ENCODE peak calls at places on chromosomes 12 and 14, in seven cellular contexts. O, X, K, G, H, Q and E are unnamed samples.

GRCh38 chr14:88168498-88169165 is 154.4 kb downstream of the KCNK10 start:
- DNase-seq in H (no peak), O (peak; percentile 58), Q (peak; percentile 42), K (peak; percentile 15), X (peak; percentile 53), G (no peak), E (peak; percentile 35)

GRCh38 chr14:50806241-50806933 is 24.6 kb downstream of the NIN start:
- DNase-seq in H (no peak), K (no peak), Q (no peak), G (no peak), X (no peak), O (no peak), E (no peak)

GRCh38 chr14:22047105-22047504 is 373.5 kb upstream of the OR4E1 start:
- DNase-seq in Q (peak; percentile 30), O (no peak), G (no peak), K (no peak), H (no peak), X (no peak), E (peak; percentile 27)

GRCh38 chr12:48995061-48995879 is 3.9 kb downstream of the DDN start:
- DNase-seq in X (peak; percentile 85), G (peak; percentile 85), Q (no peak), H (peak; percentile 71), O (peak; percentile 93), K (peak; percentile 70), E (peak; percentile 80)

GRCh38 chr12:104348283-104348993 is 44.9 kb downstream of the EID3 start:
- DNase-seq in K (no peak), Q (no peak), H (no peak), G (no peak), X (no peak), O (no peak), E (no peak)

GRCh38 chr14:53955671-53956426 is 776 bp downstream of the BMP4 start:
- DNase-seq in Q (no peak), X (no peak), K (peak; percentile 53), G (peak; percentile 70), O (peak; percentile 56), H (no peak), E (peak; percentile 67)

GRCh38 chr12:55142896-55143870 is 17.0 kb downstream of the OR9K2 start:
- DNase-seq in O (peak; percentile 63), K (peak; percentile 22), Q (peak; percentile 30), X (peak; percentile 9), H (peak; percentile 41), G (no peak), E (peak; percentile 69)

GRCh38 chr14:23610090-23610814 is 25.9 kb upstream of the DHRS2 start:
- DNase-seq in K (no peak), O (no peak), Q (peak; percentile 11), H (no peak), G (no peak), X (no peak), E (no peak)

GRCh38 chr12:52753283-52753682 is 23.9 kb downstream of the KRT76 start:
- DNase-seq in Q (no peak), H (no peak), K (no peak), O (no peak), X (no peak), G (no peak), E (no peak)

GRCh38 chr12:80513211-80513610 is 69.2 kb downstream of the PTPRQ start:
- DNase-seq in H (no peak), Q (no peak), G (no peak), K (no peak), X (no peak), O (no peak), E (no peak)

GRCh38 chr12:111692575-111693210 is 6.8 kb downstream of the ACAD10 start:
- DNase-seq in H (no peak), X (no peak), O (peak; percentile 28), Q (no peak), G (no peak), K (peak; percentile 7), E (peak; percentile 10)

GRCh38 chr12:39077226-39077625 is 171.8 kb upstream of the CPNE8 start:
- DNase-seq in O (no peak), G (no peak), K (no peak), H (no peak), Q (no peak), X (no peak), E (no peak)

GRCh38 chr12:39081910-39082309 is 176.5 kb upstream of the CPNE8 start:
- DNase-seq in Q (no peak), K (no peak), X (no peak), O (no peak), H (no peak), G (no peak), E (no peak)
- TF ChIP-seq CTCF in Q (no peak), K (no peak), X (no peak), O (no peak), H (no peak), G (no peak), E (no peak)

DNA sequence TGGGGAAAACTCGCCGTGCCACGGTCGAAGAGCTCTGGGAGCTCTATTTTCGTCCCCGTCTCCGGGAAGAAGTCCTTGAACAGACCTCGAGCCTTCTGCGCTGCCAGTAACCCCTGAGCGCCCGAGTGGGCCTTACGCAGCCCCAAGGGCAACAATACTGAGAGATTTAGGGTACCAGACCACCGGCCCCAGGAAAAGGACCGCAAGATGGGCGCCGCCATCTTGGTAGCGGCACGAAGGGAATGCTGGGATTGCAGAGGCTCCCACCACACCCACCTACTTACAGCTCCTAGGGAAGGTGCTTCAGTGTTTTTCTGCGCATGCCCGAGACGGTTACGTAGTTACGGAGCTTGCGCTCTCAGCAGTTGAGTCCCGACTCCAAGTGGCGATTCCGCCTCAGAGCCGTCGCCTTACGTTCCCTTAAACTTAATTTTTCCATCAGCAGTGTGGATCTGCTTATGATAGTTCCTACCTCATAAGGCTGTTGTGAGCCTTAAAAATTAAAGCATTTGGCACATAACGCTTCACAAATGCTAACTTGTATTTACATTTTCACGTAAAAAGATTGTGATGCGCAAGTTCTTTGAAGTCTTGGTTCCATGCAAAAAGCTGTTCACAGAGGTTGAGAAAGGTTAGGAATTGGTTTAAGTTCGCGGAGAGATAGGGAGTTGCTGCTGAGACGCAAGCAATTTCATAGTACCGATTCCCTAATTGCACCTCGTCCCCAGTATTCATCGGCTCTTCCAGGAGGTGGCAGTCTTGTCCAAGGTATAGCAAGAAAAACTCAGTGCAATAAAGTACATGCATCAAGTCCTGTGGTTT is at the start of gene YARS2:
- DNase-seq in H (peak; percentile 97), Q (peak; percentile 83), K (peak; percentile 98), X (peak; percentile 55), O (peak; percentile 87), G (peak; percentile 97), E (peak; percentile 91)
- TF ChIP-seq CTCF in H (peak; percentile 95), Q (peak; percentile 92), K (peak; percentile 77), X (peak; percentile 92), O (peak; percentile 58), G (peak; percentile 86), E (peak; percentile 86)

DNA sequence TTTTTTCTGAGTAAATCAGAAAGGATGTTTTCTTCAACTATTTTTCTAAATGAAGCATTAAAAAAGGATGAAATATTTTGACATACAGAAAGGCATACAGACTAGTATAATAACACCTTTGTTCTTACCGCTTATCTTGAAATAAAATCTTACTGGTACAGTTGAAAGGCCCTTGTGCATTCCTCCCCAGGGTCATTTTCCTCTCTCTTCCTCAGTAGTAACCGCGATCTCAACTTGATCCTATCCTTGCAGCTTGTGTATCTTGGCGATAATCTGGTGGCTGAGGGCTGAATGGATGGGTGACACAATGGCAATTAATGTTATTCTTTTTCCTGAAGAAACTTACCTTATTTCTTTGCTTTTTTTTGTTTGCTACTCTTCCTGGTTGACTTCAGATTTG is 18.5 kb downstream of the GAS2L3 start:
- DNase-seq in G (no peak), H (no peak), X (no peak), Q (no peak), K (no peak), O (no peak), E (peak; percentile 56)
- TF ChIP-seq CTCF in G (no peak), H (no peak), X (no peak), Q (no peak), K (no peak), O (no peak), E (no peak)

DNA sequence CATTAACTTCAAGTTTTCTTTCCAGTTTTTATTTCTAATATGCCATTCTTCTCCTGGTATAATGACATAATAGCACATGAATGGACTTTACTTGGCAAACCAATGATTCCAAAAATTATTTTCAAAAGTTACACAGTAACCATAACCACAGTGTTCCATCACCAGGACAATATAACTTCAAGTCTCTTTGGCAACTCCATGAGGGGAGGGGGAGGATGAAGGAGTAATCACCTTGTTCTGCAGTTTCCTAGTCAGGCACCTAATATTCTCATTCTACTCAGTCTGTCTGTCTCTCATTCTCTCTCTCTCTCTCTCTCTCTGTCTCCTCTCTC is 66.6 kb downstream of the BTG1 start:
- DNase-seq in K (no peak), X (no peak), G (no peak), Q (no peak), H (no peak), O (no peak), E (no peak)
- TF ChIP-seq CTCF in K (no peak), X (no peak), G (no peak), Q (no peak), H (no peak), O (no peak), E (no peak)

DNA sequence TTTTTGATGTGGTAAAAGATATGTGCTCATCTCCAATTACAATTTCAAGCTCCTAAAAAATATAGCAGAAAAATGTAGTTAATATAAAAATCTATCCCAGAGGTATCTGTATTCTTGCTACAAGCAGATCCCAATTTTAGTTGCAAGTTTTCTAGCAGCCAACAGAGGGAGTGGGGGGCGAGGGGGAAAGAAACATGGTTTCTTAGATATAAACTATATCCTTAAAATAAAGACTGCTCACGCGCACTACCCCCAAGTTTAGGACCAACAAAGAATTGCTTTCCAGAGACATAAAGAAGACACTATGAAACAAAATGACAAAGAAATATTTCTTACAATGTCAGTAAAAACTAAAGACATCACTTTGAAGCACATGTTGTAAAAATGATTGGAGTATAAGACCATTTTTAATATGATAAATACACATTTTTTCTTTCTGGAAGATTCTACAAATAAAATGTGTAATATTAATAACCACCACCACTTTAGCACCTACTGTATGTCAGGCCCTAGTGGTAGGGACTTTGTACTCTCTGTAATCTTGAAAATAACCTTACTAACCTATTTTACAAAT is 5.4 kb downstream of the MAGOHB start:
- DNase-seq in Q (no peak), O (no peak), X (no peak), H (no peak), G (no peak), K (peak; percentile 29), E (peak; percentile 10)
- TF ChIP-seq CTCF in Q (no peak), O (no peak), X (peak; percentile 32), H (peak; percentile 37), G (peak; percentile 5), K (peak; percentile 46), E (peak; percentile 21)

DNA sequence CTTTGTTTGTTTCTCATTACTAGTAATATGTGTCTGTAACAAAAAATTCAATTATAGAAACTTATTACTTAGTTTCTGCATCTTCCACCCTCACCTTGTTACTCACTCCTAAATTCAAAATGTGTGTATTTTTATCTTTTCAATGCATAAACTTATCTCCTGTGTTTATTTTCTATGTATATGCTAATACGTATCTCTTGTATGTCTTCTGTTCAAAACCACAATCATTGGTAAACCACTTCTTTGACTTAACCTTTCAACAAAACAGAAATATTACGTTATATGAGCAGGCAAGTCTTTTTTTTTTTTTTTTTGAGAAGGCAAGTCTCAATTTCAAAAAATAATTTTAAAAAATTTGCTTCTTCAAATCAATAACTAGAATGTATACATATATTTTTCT is 39.2 kb upstream of the RPH3A start:
- DNase-seq in O (no peak), Q (no peak), H (no peak), G (no peak), X (no peak), K (no peak), E (no peak)
- TF ChIP-seq CTCF in O (no peak), Q (no peak), H (no peak), G (no peak), X (no peak), K (no peak), E (no peak)

GRCh38 chr14:37172024-37172869 is at the start of gene SLC25A21:
- DNase-seq in X (no peak), K (peak; percentile 89), Q (no peak), G (peak; percentile 78), O (peak; percentile 81), H (peak; percentile 71), E (peak; percentile 84)
- TF ChIP-seq CTCF in X (no peak), K (peak; percentile 15), Q (no peak), G (peak; percentile 9), O (no peak), H (peak; percentile 8), E (no peak)